ENCODE peak calls at places on chromosomes 4 and X, in five cellular contexts. I is sigmoid colon, P is neural progenitor cell, D is cardiac muscle cell, K is mesenchymal stem cell. H is an unnamed sample. For H3K4me1 and H3K27me3, the result is how much of the 10 kb centered on the place peaks cover.

GRCh38 chrX:151899622-151900021 is 13.1 kb upstream of the MAGEA4 start:
- DNase-seq in I (no peak), P (no peak), D (no peak), K (no peak), H (no peak)

GRCh38 chr4:76802546-76803021 is 95.4 kb downstream of the SOWAHB start:
- DNase-seq in I (no peak), P (peak), D (no peak), K (peak), H (no peak)

GRCh38 chr4:37970702-37971101 is 10.5 kb downstream of the PTTG2 start:
- DNase-seq in I (peak), P (no peak), D (peak), K (no peak), H (peak)

GRCh38 chr4:108849611-108850406 is 87.0 kb upstream of the ETNPPL start:
- DNase-seq in I (no peak), P (no peak), D (no peak), K (peak), H (peak)

GRCh38 chr4:164116286-164116685 is 621.8 kb downstream of the TMA16 start:
- DNase-seq in I (no peak), P (no peak), D (no peak), K (no peak), H (no peak)

GRCh38 chr4:175639346-175639745 is 172.7 kb downstream of the GPM6A start:
- DNase-seq in I (no peak), P (no peak), D (no peak), K (no peak), H (no peak)

GRCh38 chr4:24876431-24876830 is 36.4 kb downstream of the CCDC149 start:
- DNase-seq in I (no peak), P (no peak), D (no peak), K (no peak), H (no peak)

GRCh38 chr4:82801910-82802521 is 3.4 kb upstream of the SCD5 start:
- DNase-seq in I (no peak), P (no peak), D (no peak), K (peak), H (no peak)

GRCh38 chr4:8278421-8279287 is 9.1 kb downstream of the HTRA3 start:
- DNase-seq in I (peak), P (no peak), D (no peak), K (peak), H (no peak)

GRCh38 chr4:185082549-185082948 is 60.5 kb upstream of the SLC25A4 start:
- DNase-seq in I (no peak), P (no peak), D (no peak), K (no peak), H (no peak)

GRCh38 chr4:780730-781492 is 45.0 kb downstream of the CPLX1 start:
- DNase-seq in I (no peak), P (peak), D (no peak), K (peak), H (no peak)

GRCh38 chr4:83219344-83219990 is 65.1 kb downstream of the COQ2 start:
- DNase-seq in I (no peak), P (no peak), D (no peak), K (no peak), H (peak)

GRCh38 chr4:78512357-78512920 is 39.1 kb upstream of the ANXA3 start:
- DNase-seq in I (no peak), P (no peak), D (peak), K (no peak), H (no peak)

GRCh38 chr4:159944477-159944876 is 841.6 kb downstream of the RAPGEF2 start:
- DNase-seq in I (no peak), P (peak), D (no peak), K (no peak), H (no peak)

GRCh38 chr4:159937595-159937994 is 834.7 kb downstream of the RAPGEF2 start:
- DNase-seq in I (no peak), P (no peak), D (no peak), K (no peak), H (peak)

DNA sequence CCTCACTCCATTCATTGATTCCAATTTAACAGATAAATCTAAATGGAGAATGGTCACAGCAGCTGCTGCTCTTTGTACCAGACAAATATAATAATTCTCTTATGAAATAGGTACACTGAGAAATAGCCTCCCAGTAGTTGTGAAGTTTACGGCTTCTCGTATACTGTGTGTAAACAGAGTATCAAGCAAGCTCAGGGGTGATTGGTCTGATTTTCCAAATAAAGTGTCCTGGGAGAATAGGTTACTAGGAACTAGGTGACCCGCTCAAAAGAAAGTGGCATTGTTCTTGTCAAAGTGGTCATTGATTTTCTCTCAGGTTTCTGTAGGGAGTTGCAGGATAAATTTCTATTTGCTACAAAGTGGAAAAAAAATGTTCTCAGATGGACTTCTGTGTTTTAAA is 838.2 kb downstream of the RAPGEF2 start:
- DNase-seq in I (no peak), P (no peak), D (no peak), K (no peak), H (no peak)
- H3K4me1 ChIP-seq in I (under half), P (under half), D (under half), K (under half), H (under half)

GRCh38 chrX:40009890-40010289 is 87.9 kb downstream of the BCOR start:
- DNase-seq in I (no peak), P (peak), D (no peak), K (no peak), H (no peak)
- H3K27me3 ChIP-seq in I (under half), P (half or more), D (half or more), K (under half), H (under half)

GRCh38 chrX:13763489-13763888 is 28.9 kb downstream of the OFD1 start:
- DNase-seq in I (no peak), P (peak), D (no peak), K (no peak), H (no peak)
- H3K27ac ChIP-seq in I (peak), P (peak), D (no peak), K (no peak), H (no peak)

GRCh38 chr4:143393195-143393594 is 56.5 kb downstream of the GAB1 start:
- DNase-seq in I (no peak), P (no peak), D (no peak), K (no peak), H (no peak)
- H3K4me1 ChIP-seq in I (half or more), P (under half), D (under half), K (under half), H (under half)

GRCh38 chr4:187063251-187063650 is 339.6 kb upstream of the FAT1 start:
- DNase-seq in I (no peak), P (no peak), D (no peak), K (no peak), H (no peak)
- H3K27me3 ChIP-seq in I (under half), P (under half), D (under half), K (under half), H (under half)

DNA sequence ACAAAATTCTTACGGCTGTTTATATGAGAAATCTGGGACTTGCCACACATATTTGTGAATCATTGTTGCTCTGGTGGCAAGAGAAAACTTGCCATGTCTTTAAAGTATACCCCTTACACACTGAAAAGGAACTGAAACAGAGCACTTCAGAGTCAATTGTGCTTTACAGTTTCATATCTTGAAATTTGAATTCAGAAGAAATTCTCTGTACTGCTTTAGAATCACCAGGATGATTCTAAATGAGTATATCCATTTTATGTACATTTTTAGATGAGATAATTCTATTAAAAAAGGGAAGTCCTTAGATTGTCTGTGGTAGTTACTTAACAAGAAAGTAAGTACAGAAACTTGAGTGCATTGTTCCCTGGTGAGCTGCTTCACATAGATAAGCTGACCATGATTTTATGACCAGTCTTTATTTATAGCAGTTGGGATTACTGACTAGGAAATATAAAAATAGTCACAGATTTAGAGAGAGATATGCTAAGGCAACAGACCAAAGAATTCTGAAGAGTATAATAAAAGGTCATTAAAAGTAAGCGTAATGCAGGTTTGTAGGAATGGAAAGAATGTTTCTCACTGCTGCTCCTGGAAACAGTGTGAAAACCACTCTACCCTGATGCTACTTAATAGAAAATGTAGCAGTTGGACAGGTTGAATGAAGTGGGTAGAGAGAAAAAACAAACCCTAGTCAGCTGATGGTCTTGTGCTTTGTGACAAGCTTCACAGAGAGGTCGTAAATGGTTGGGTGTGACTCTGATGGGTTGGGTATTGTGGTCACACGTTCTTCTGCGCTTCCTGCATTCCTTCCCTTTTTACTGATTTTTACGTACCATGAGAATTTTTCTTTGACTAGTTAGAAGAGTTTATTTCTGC is 41.0 kb downstream of the FNIP2 start:
- DNase-seq in I (no peak), P (no peak), D (peak), K (peak), H (peak)
- H3K27ac ChIP-seq in I (peak), P (no peak), D (peak), K (peak), H (peak)

DNA sequence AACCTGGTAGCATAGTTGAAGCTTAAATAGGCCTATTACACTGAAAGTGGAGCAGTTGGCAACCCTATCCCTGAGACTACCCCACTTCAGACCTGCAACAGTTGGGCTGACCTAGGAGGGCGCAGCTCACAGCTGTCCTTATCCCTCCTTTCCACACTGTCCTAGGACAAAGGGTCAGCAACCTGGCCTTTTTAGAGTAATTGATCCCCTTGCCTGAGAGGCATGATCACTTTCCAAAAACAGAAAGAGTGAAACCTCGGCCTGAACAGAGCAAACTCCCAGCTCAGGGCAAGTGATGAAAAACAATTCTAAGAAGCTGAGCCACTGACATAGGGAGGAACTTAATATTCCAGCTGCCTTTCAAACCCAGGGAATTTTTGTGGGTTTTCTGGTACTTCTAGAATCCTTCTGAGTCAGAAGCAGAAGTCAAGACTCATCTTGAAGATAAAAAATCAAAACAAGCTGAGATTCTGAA is 94.9 kb upstream of the MYOZ2 start:
- DNase-seq in I (no peak), P (peak), D (no peak), K (peak), H (peak)
- H3K4me1 ChIP-seq in I (half or more), P (under half), D (under half), K (under half), H (under half)

DNA sequence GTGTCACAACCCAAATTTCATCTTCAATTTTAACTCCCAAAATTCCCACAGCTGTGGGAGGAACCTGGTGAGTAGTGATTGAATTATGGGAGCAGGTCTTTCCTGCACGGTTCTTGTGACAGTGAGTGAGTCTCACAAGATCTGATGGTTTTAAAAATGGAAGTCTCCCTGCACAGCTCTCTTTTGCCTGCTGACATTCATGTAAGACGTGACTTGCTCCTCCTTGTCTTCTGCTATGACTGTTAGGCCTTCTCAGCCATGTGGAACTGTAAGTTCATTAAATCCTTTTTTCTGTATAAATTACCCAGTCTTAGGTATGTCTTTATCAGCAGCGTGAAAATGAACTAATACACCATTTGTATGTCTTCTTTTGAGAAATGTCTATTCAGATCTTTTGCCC is 13.0 kb upstream of the BLTP1 start:
- DNase-seq in I (no peak), P (no peak), D (no peak), K (no peak), H (no peak)
- H3K27me3 ChIP-seq in I (under half), P (under half), D (under half), K (under half), H (under half)

GRCh38 chrX:11464836-11465458 is 171.7 kb downstream of the AMELX start:
- DNase-seq in I (no peak), P (no peak), D (no peak), K (no peak), H (no peak)
- H3K27ac ChIP-seq in I (no peak), P (no peak), D (no peak), K (no peak), H (no peak)

GRCh38 chr4:140153744-140154571 is at the start of gene MAML3:
- DNase-seq in I (peak), P (peak), D (peak), K (peak), H (peak)
- H3K4me1 ChIP-seq in I (under half), P (under half), D (under half), K (under half), H (under half)